ENCODE peak calls at places on chromosomes 4 and X, in five cellular contexts. I is HAP-1, U is fibroblast of the conjunctiva, Z is ELR, W is fibroblast of mammary gland. J is an unnamed sample.

GRCh38 chrX:153568612-153569011 is 30.3 kb downstream of the CCNQ start:
- DNase-seq in U (no peak), W (no peak), I (no peak), Z (no peak), J (no peak)

GRCh38 chr4:2071252-2071911 is 12.3 kb downstream of the NAT8L start:
- DNase-seq in W (no peak), I (no peak), U (no peak), Z (no peak), J (no peak)

GRCh38 chr4:7424553-7425111 is 10.1 kb downstream of the PSAPL1 start:
- DNase-seq in W (no peak), Z (no peak), U (no peak), I (no peak), J (no peak)

GRCh38 chr4:169988252-169988651 is 37.9 kb downstream of the MFAP3L start:
- DNase-seq in W (no peak), U (no peak), I (no peak), Z (no peak), J (peak)

GRCh38 chrX:130330706-130331105 is 9.0 kb upstream of the SLC25A14 start:
- DNase-seq in I (peak), W (peak), U (peak), Z (peak), J (peak)

GRCh38 chr4:119525771-119526712 is 102.6 kb downstream of the PDE5A start:
- DNase-seq in I (no peak), Z (peak), U (no peak), W (peak), J (no peak)

GRCh38 chrX:19672211-19672814 is 157.0 kb upstream of the MAP3K15 start:
- DNase-seq in I (no peak), U (no peak), Z (peak), W (no peak), J (no peak)

GRCh38 chr4:98627883-98628282 is 30.5 kb downstream of the TSPAN5 start:
- DNase-seq in U (peak), Z (peak), W (peak), I (no peak), J (no peak)

GRCh38 chr4:47852121-47852520 is 14.3 kb upstream of the CORIN start:
- DNase-seq in W (peak), U (peak), Z (peak), I (no peak), J (no peak)

GRCh38 chr4:162163892-162164759 is at the start of gene FSTL5:
- DNase-seq in I (peak), W (peak), Z (peak), U (peak), J (peak)

GRCh38 chr4:3193531-3194203 is 55.3 kb upstream of the MSANTD1 start:
- DNase-seq in Z (peak), I (peak), W (peak), U (no peak), J (no peak)

GRCh38 chrX:109902665-109903064 is 100.2 kb upstream of the TMEM164 start:
- DNase-seq in I (no peak), U (no peak), Z (peak), W (peak), J (no peak)

GRCh38 chrX:30830544-30830943 is 58.5 kb downstream of the TAB3 start:
- DNase-seq in I (no peak), W (no peak), U (no peak), Z (no peak), J (no peak)

GRCh38 chrX:1108451-1109445 is 103.7 kb downstream of the CRLF2 start:
- DNase-seq in U (no peak), W (no peak), I (no peak), Z (no peak), J (no peak)

GRCh38 chr4:114132830-114133229 is 153.4 kb upstream of the ARSJ start:
- DNase-seq in W (peak), I (no peak), U (no peak), Z (peak), J (no peak)

GRCh38 chrX:46549914-46550313 is 4.7 kb upstream of the ZNF674 start:
- DNase-seq in U (no peak), W (no peak), I (no peak), Z (no peak), J (no peak)

GRCh38 chr4:186514271-186514950 is 41.0 kb downstream of the MTNR1A start:
- DNase-seq in I (no peak), Z (no peak), U (no peak), W (no peak), J (no peak)

GRCh38 chr4:143354990-143355389 is 18.3 kb downstream of the GAB1 start:
- DNase-seq in I (no peak), W (no peak), U (no peak), Z (no peak), J (no peak)

GRCh38 chr4:99457270-99457669 is 22.1 kb upstream of the ADH7 start:
- DNase-seq in U (no peak), I (no peak), Z (no peak), W (no peak), J (no peak)

GRCh38 chr4:88672987-88673386 is 24.6 kb downstream of the NAP1L5 start:
- DNase-seq in I (peak), U (no peak), Z (peak), W (peak), J (no peak)

GRCh38 chrX:56618250-56618649 is 54.8 kb downstream of the UBQLN2 start:
- DNase-seq in I (peak), W (no peak), U (no peak), Z (no peak), J (no peak)

GRCh38 chr4:21744046-21744445 is 204.5 kb downstream of the KCNIP4 start:
- DNase-seq in I (no peak), W (no peak), U (no peak), Z (peak), J (no peak)

GRCh38 chr4:7240341-7240740 is 48.0 kb downstream of the SORCS2 start:
- DNase-seq in W (no peak), Z (no peak), U (no peak), I (no peak), J (no peak)

GRCh38 chrX:154321624-154322023 is 26.0 kb downstream of the TKTL1 start:
- DNase-seq in U (no peak), Z (no peak), I (no peak), W (no peak), J (no peak)

GRCh38 chr4:153773236-153773690 is 13.4 kb upstream of the RNF175 start:
- DNase-seq in Z (no peak), W (peak), I (no peak), U (no peak), J (no peak)

GRCh38 chr4:10783351-10783750 is 98.8 kb upstream of the CLNK start:
- DNase-seq in U (peak), Z (peak), I (no peak), W (peak), J (peak)

GRCh38 chr4:23232987-23233386 is 540.2 kb downstream of the GBA3 start:
- DNase-seq in I (no peak), U (no peak), W (peak), Z (no peak), J (no peak)

GRCh38 chr4:25180524-25181131 is 20.4 kb upstream of the SEPSECS start:
- DNase-seq in I (peak), W (peak), Z (peak), U (no peak), J (no peak)

GRCh38 chr4:69760455-69760854 is at the start of gene SULT1B1:
- DNase-seq in Z (no peak), W (peak), U (peak), I (no peak), J (no peak)

GRCh38 chr4:38099908-38100407 is 139.8 kb downstream of the PTTG2 start:
- DNase-seq in Z (peak), U (no peak), W (peak), I (no peak), J (peak)

GRCh38 chrX:108735087-108735679 is 1.2 kb downstream of the IRS4 start:
- DNase-seq in W (no peak), U (no peak), Z (no peak), I (peak), J (no peak)

GRCh38 chr4:61580721-61581377 is 380.7 kb downstream of the ADGRL3 start:
- DNase-seq in U (no peak), W (no peak), Z (peak), I (no peak), J (no peak)

GRCh38 chr4:25913056-25913850 is 767 bp upstream of the SMIM20 start:
- DNase-seq in Z (no peak), I (peak), U (no peak), W (peak), J (no peak)

GRCh38 chr4:48047421-48047844 is 30.9 kb downstream of the NIPAL1 start:
- DNase-seq in U (no peak), I (no peak), Z (no peak), W (no peak), J (no peak)

GRCh38 chrX:7603387-7603786 is 239.6 kb upstream of the VCX start:
- DNase-seq in Z (no peak), W (no peak), U (no peak), I (no peak), J (no peak)

GRCh38 chr4:140355288-140355687 is 18.2 kb upstream of the SCOC start:
- DNase-seq in W (no peak), I (no peak), Z (no peak), U (no peak), J (no peak)

GRCh38 chr4:124065941-124066340 is 646.6 kb downstream of the ANKRD50 start:
- DNase-seq in W (no peak), Z (no peak), U (no peak), I (no peak), J (no peak)

GRCh38 chr4:89434364-89434988 is 126.9 kb upstream of the GPRIN3 start:
- DNase-seq in I (peak), U (peak), Z (peak), W (peak), J (peak)

GRCh38 chrX:110795645-110796510 is at the start of gene CHRDL1:
- DNase-seq in U (no peak), I (peak), Z (peak), W (peak), J (no peak)

GRCh38 chr4:113952452-113953029 is 26.9 kb downstream of the ARSJ start:
- DNase-seq in Z (peak), W (peak), U (peak), I (peak), J (no peak)

J was measured in amniotic stem cell.